ENCODE peak calls at places on chromosomes 16 and 17, in nine cellular contexts. A, G, Q, N, C, F, W, Y and T are unnamed samples.
A peak's percentile ranks its signal among the peaks of the same experiment; 100 is the strongest.

GRCh38 chr17:34598161-34598776 is 18.9 kb downstream of the TMEM132E start:
- DNase-seq in N (no peak), C (no peak), Y (peak; percentile 92), A (no peak), G (no peak), Q (peak; percentile 96), F (no peak), W (no peak), T (no peak)

GRCh38 chr16:81324808-81325207 is 10.0 kb downstream of the GAN start:
- DNase-seq in N (no peak), F (no peak), Y (no peak), A (no peak), Q (no peak), C (no peak), W (no peak), G (no peak), T (no peak)

GRCh38 chr17:38587193-38587592 is 18.6 kb downstream of the SRCIN1 start:
- DNase-seq in F (no peak), A (no peak), N (no peak), Q (no peak), Y (no peak), C (no peak), W (no peak), G (no peak), T (no peak)

GRCh38 chr17:31327534-31328526 is 6.4 kb upstream of the EVI2A start:
- DNase-seq in G (no peak), W (no peak), A (no peak), N (no peak), Y (no peak), F (no peak), C (no peak), Q (no peak), T (no peak)

GRCh38 chr17:18280239-18280638 is 19.8 kb downstream of the MIEF2 start:
- DNase-seq in W (no peak), Q (no peak), N (no peak), G (no peak), Y (no peak), C (no peak), F (no peak), A (no peak), T (no peak)

GRCh38 chr17:19021622-19022083 is 17.1 kb upstream of the FAM83G start:
- DNase-seq in G (no peak), Y (no peak), F (no peak), N (peak; percentile 44), A (no peak), W (no peak), C (no peak), Q (no peak), T (no peak)

GRCh38 chr17:71963791-71964190 is 157.0 kb upstream of the SOX9 start:
- DNase-seq in W (no peak), A (no peak), F (no peak), G (no peak), C (no peak), Q (peak; percentile 42), Y (no peak), N (no peak), T (no peak)

GRCh38 chr17:83109793-83110645 is 30.6 kb downstream of the METRNL start:
- DNase-seq in Y (peak; percentile 84), C (no peak), G (no peak), N (no peak), A (peak; percentile 83), Q (no peak), F (no peak), W (peak; percentile 76), T (no peak)

GRCh38 chr17:79747508-79748295 is 17.0 kb downstream of the ENPP7 start:
- DNase-seq in G (no peak), F (no peak), C (no peak), W (no peak), Q (no peak), N (no peak), A (no peak), Y (no peak), T (no peak)

GRCh38 chr17:27603870-27604794 is 26.9 kb upstream of the LGALS9 start:
- DNase-seq in G (no peak), N (no peak), A (no peak), F (no peak), Y (no peak), C (no peak), Q (no peak), W (no peak), T (no peak)